ENCODE peak calls at places on chromosomes 7 and 10, in ten cellular contexts. P is brain microvascular endothelial cell; L is COR-L47; U is GM06990; B is AG04450; W is AML-193; E is AG09309; O is central memory CD4-positive, alpha-beta T cell; I is retina; T is WERI-Rb-1. J is an unnamed sample.

GRCh38 chr7:45660201-45660900 is 86.2 kb downstream of the ADCY1 start:
- DNase-seq in W (no peak), P (no peak), O (no peak), L (no peak), U (no peak), B (no peak), E (no peak), I (no peak), T (no peak), J (no peak)

GRCh38 chr10:131531265-131532190 is 220.0 kb upstream of the TCERG1L start:
- DNase-seq in U (no peak), E (no peak), L (no peak), W (no peak), T (no peak), B (no peak), O (no peak), P (no peak), I (no peak), J (no peak)

GRCh38 chr7:117164578-117164977 is 158.3 kb downstream of the WNT2 start:
- DNase-seq in T (no peak), L (no peak), O (no peak), B (no peak), I (no peak), U (no peak), W (no peak), P (no peak), E (peak; percentile 76), J (no peak)

GRCh38 chr10:86958109-86958830 is at the start of gene SNCG:
- DNase-seq in E (no peak), L (no peak), T (peak; percentile 66), U (no peak), O (no peak), I (peak; percentile 78), W (no peak), B (no peak), P (no peak), J (no peak)

GRCh38 chr10:128431083-128431482 is 304.9 kb upstream of the MKI67 start:
- DNase-seq in U (no peak), L (no peak), B (no peak), T (no peak), E (no peak), P (no peak), W (no peak), O (no peak), I (peak; percentile 43), J (no peak)

GRCh38 chr7:36661135-36661840 is 63.0 kb downstream of the AOAH start:
- DNase-seq in P (no peak), I (no peak), E (no peak), W (no peak), U (no peak), B (no peak), T (no peak), L (no peak), O (no peak), J (no peak)

GRCh38 chr10:113644185-113645120 is 19.4 kb downstream of the NRAP start:
- DNase-seq in U (no peak), P (peak; percentile 31), B (peak; percentile 27), W (no peak), O (no peak), I (no peak), T (no peak), L (no peak), E (no peak), J (no peak)

GRCh38 chr10:112201334-112201733 is 17.8 kb upstream of the GPAM start:
- DNase-seq in L (no peak), O (no peak), T (no peak), P (no peak), I (no peak), B (no peak), E (no peak), W (no peak), U (no peak), J (no peak)

GRCh38 chr7:116211913-116212596 is 1.7 kb downstream of the TES start:
- DNase-seq in W (no peak), O (no peak), B (no peak), P (no peak), T (no peak), L (no peak), I (no peak), E (no peak), U (no peak), J (no peak)

GRCh38 chr7:44081266-44081748 is 1.0 kb downstream of the POLM start:
- DNase-seq in E (no peak), B (no peak), O (peak; percentile 21), T (no peak), P (no peak), W (peak; percentile 5), U (peak; percentile 68), I (no peak), L (no peak), J (no peak)

GRCh38 chr10:70333268-70333667 is 49.2 kb downstream of the LRRC20 start:
- DNase-seq in O (no peak), W (no peak), L (no peak), E (no peak), P (no peak), B (no peak), U (no peak), I (no peak), T (no peak), J (no peak)

GRCh38 chr7:16993543-16993942 is 111.8 kb upstream of the AGR3 start:
- DNase-seq in O (no peak), U (no peak), T (no peak), B (no peak), W (no peak), E (no peak), I (no peak), L (no peak), P (no peak), J (no peak)

GRCh38 chr10:96919785-96920425 is 87.8 kb downstream of the LCOR start:
- DNase-seq in B (no peak), W (no peak), T (no peak), I (no peak), L (no peak), O (no peak), U (no peak), E (peak; percentile 4), P (peak; percentile 18), J (no peak)

GRCh38 chr7:105136221-105136620 is 122.2 kb downstream of the KMT2E start:
- DNase-seq in W (no peak), O (no peak), B (no peak), T (no peak), E (no peak), L (no peak), U (no peak), P (no peak), I (no peak), J (no peak)

GRCh38 chr10:71737356-71738172 is 18.0 kb upstream of the C10orf105 start:
- DNase-seq in L (no peak), P (no peak), U (no peak), E (peak; percentile 78), B (no peak), T (no peak), W (no peak), I (no peak), O (no peak), J (no peak)

GRCh38 chr7:94313926-94314325 is 80.8 kb upstream of the COL1A2 start:
- DNase-seq in T (no peak), P (peak; percentile 65), O (no peak), L (no peak), B (no peak), I (no peak), E (no peak), W (no peak), U (no peak), J (no peak)

GRCh38 chr10:28186461-28186860 is 116.4 kb downstream of the MPP7 start:
- DNase-seq in O (no peak), T (no peak), I (no peak), L (no peak), P (no peak), B (no peak), E (no peak), W (no peak), U (no peak), J (no peak)

GRCh38 chr10:120131183-120131582 is 238.7 kb downstream of the SEC23IP start:
- DNase-seq in P (peak; percentile 12), U (no peak), I (peak; percentile 40), O (no peak), B (no peak), W (no peak), E (no peak), L (no peak), T (no peak), J (no peak)